ENCODE peak calls at places on chromosomes 4 and X, in ten cellular contexts. C is H9, R is ovary, Y is astrocyte, L is choroid plexus epithelial cell, E is endothelial cell of umbilical vein, F is IMR-90, X is ascending aorta, O is astrocyte of the spinal cord, I is type B pancreatic cell. W is an unnamed sample.

GRCh38 chr4:106583567-106583966 is 215.0 kb upstream of the GIMD1 start:
- DNase-seq in C (no peak), R (no peak), Y (peak), L (peak), E (peak), F (peak), X (no peak), O (peak), I (no peak), W (no peak)

GRCh38 chrX:10828640-10829039 is 208.3 kb upstream of the MID1 start:
- DNase-seq in C (no peak), R (no peak), Y (no peak), L (no peak), E (no peak), F (no peak), X (no peak), O (no peak), I (no peak), W (no peak)

GRCh38 chr4:560731-561211 is 15.3 kb downstream of the TMEM271 start:
- DNase-seq in C (no peak), R (no peak), Y (no peak), L (no peak), E (no peak), F (no peak), X (no peak), O (no peak), I (no peak), W (no peak)

GRCh38 chrX:9670136-9670905 is 95.3 kb downstream of the GPR143 start:
- DNase-seq in C (no peak), R (no peak), Y (peak), L (peak), E (peak), F (peak), X (no peak), O (peak), I (no peak), W (no peak)

GRCh38 chr4:6542951-6543350 is 32.0 kb upstream of the MAN2B2 start:
- DNase-seq in C (no peak), R (no peak), Y (no peak), L (no peak), E (no peak), F (no peak), X (no peak), O (no peak), I (no peak), W (no peak)

GRCh38 chrX:11366998-11367595 is 73.9 kb downstream of the AMELX start:
- DNase-seq in C (no peak), R (no peak), Y (no peak), L (no peak), E (no peak), F (no peak), X (no peak), O (no peak), I (no peak), W (no peak)

GRCh38 chr4:67614186-67614585 is 55.7 kb downstream of the STAP1 start:
- DNase-seq in C (no peak), R (no peak), Y (no peak), L (no peak), E (no peak), F (no peak), X (no peak), O (no peak), I (no peak), W (no peak)

GRCh38 chrX:39497717-39498265 is 600.0 kb downstream of the BCOR start:
- DNase-seq in C (no peak), R (no peak), Y (no peak), L (no peak), E (no peak), F (no peak), X (no peak), O (no peak), I (no peak), W (no peak)

GRCh38 chr4:87717276-87718031 is 67.4 kb downstream of the DMP1 start:
- DNase-seq in C (no peak), R (no peak), Y (no peak), L (peak), E (no peak), F (no peak), X (no peak), O (peak), I (no peak), W (no peak)

GRCh38 chrX:123513585-123514278 is 219.1 kb downstream of the THOC2 start:
- DNase-seq in C (no peak), R (no peak), Y (no peak), L (no peak), E (no peak), F (no peak), X (no peak), O (no peak), I (no peak), W (no peak)

GRCh38 chr4:2811830-2812599 is 19.1 kb downstream of the SH3BP2 start:
- DNase-seq in C (peak), R (peak), Y (peak), L (peak), E (peak), F (peak), X (peak), O (peak), I (no peak), W (peak)

GRCh38 chr4:128633067-128633466 is 176.4 kb upstream of the JADE1 start:
- DNase-seq in C (no peak), R (no peak), Y (no peak), L (no peak), E (no peak), F (no peak), X (no peak), O (no peak), I (no peak), W (no peak)

GRCh38 chr4:189533603-189534002 is 407.1 kb upstream of the FRG1 start:
- DNase-seq in C (no peak), R (no peak), Y (no peak), L (peak), E (no peak), F (no peak), X (no peak), O (peak), I (no peak), W (no peak)

GRCh38 chr4:182370491-182370890 is 127.3 kb downstream of the TENM3 start:
- DNase-seq in C (no peak), R (no peak), Y (peak), L (peak), E (no peak), F (peak), X (no peak), O (peak), I (no peak), W (no peak)

GRCh38 chr4:146245246-146245645 is 30.9 kb downstream of the REELD1 start:
- DNase-seq in C (no peak), R (no peak), Y (peak), L (no peak), E (no peak), F (peak), X (no peak), O (no peak), I (no peak), W (no peak)

GRCh38 chrX:119870626-119871131 is 854 bp downstream of the RNF113A start:
- DNase-seq in C (no peak), R (no peak), Y (no peak), L (no peak), E (peak), F (peak), X (no peak), O (peak), I (no peak), W (no peak)

GRCh38 chr4:113587156-113587555 is 174.4 kb downstream of the CAMK2D start:
- DNase-seq in C (no peak), R (no peak), Y (no peak), L (no peak), E (no peak), F (no peak), X (no peak), O (no peak), I (no peak), W (no peak)

GRCh38 chrX:108468486-108468885 is 28.8 kb downstream of the COL4A5 start:
- DNase-seq in C (no peak), R (no peak), Y (peak), L (peak), E (no peak), F (peak), X (no peak), O (peak), I (no peak), W (no peak)

GRCh38 chr4:57490520-57490919 is 380.3 kb upstream of the IGFBP7 start:
- DNase-seq in C (no peak), R (no peak), Y (no peak), L (no peak), E (no peak), F (no peak), X (no peak), O (peak), I (no peak), W (no peak)

GRCh38 chr4:4392501-4393183 is 5.7 kb downstream of the NSG1 start:
- DNase-seq in C (no peak), R (no peak), Y (no peak), L (no peak), E (no peak), F (no peak), X (no peak), O (no peak), I (no peak), W (no peak)

GRCh38 chr4:188578657-188579056 is 439.4 kb downstream of the TRIML1 start:
- DNase-seq in C (no peak), R (no peak), Y (no peak), L (no peak), E (no peak), F (no peak), X (no peak), O (no peak), I (no peak), W (no peak)

GRCh38 chr4:40923326-40924095 is 173.8 kb downstream of the NSUN7 start:
- DNase-seq in C (no peak), R (no peak), Y (no peak), L (no peak), E (peak), F (no peak), X (peak), O (no peak), I (no peak), W (no peak)

GRCh38 chr4:151454513-151454912 is 45.5 kb downstream of the FHIP1A start:
- DNase-seq in C (no peak), R (no peak), Y (no peak), L (no peak), E (no peak), F (no peak), X (no peak), O (no peak), I (no peak), W (no peak)

GRCh38 chr4:103364066-103364465 is 165.9 kb upstream of the CENPE start:
- DNase-seq in C (no peak), R (no peak), Y (no peak), L (no peak), E (no peak), F (no peak), X (no peak), O (no peak), I (no peak), W (no peak)

GRCh38 chr4:90317785-90318184 is 190.6 kb downstream of the CCSER1 start:
- DNase-seq in C (no peak), R (no peak), Y (peak), L (peak), E (peak), F (peak), X (no peak), O (peak), I (no peak), W (no peak)

GRCh38 chrX:133513116-133513515 is 97.8 kb upstream of the GPC4 start:
- DNase-seq in C (no peak), R (no peak), Y (no peak), L (no peak), E (no peak), F (no peak), X (no peak), O (no peak), I (no peak), W (no peak)

GRCh38 chr4:38730830-38731646 is 51.8 kb downstream of the TLR10 start:
- DNase-seq in C (peak), R (peak), Y (peak), L (peak), E (peak), F (peak), X (peak), O (peak), I (peak), W (peak)

GRCh38 chr4:38730493-38730829 is 52.3 kb downstream of the TLR10 start:
- DNase-seq in C (no peak), R (no peak), Y (no peak), L (no peak), E (no peak), F (no peak), X (no peak), O (no peak), I (no peak), W (no peak)

GRCh38 chr4:38735870-38736269 is 46.9 kb downstream of the TLR10 start:
- DNase-seq in C (no peak), R (no peak), Y (no peak), L (no peak), E (no peak), F (no peak), X (no peak), O (no peak), I (no peak), W (no peak)

GRCh38 chr4:38733663-38734062 is 49.1 kb downstream of the TLR10 start:
- DNase-seq in C (no peak), R (no peak), Y (no peak), L (no peak), E (no peak), F (no peak), X (no peak), O (no peak), I (no peak), W (no peak)

GRCh38 chr4:38734886-38735285 is 47.9 kb downstream of the TLR10 start:
- DNase-seq in C (no peak), R (no peak), Y (no peak), L (no peak), E (no peak), F (no peak), X (no peak), O (no peak), I (no peak), W (no peak)
- TF ChIP-seq CTCF in C (no peak), R (no peak), Y (no peak), L (no peak), E (no peak), F (no peak), X (no peak), O (no peak), I (no peak), W (no peak)

GRCh38 chrX:40524423-40524822 is 56.3 kb upstream of the ATP6AP2 start:
- DNase-seq in C (no peak), R (no peak), Y (no peak), L (peak), E (no peak), F (no peak), X (no peak), O (no peak), I (no peak), W (no peak)
- TF ChIP-seq CTCF in C (no peak), R (no peak), Y (no peak), L (peak), E (no peak), F (no peak), X (no peak), O (peak), I (no peak), W (no peak)

GRCh38 chr4:121192013-121192412 is 27.9 kb upstream of the TNIP3 start:
- DNase-seq in C (no peak), R (no peak), Y (peak), L (no peak), E (no peak), F (no peak), X (no peak), O (no peak), I (no peak), W (no peak)

GRCh38 chr4:121189351-121189750 is 25.2 kb upstream of the TNIP3 start:
- DNase-seq in C (no peak), R (no peak), Y (no peak), L (no peak), E (no peak), F (no peak), X (no peak), O (no peak), I (no peak), W (no peak)

GRCh38 chr4:121191351-121191750 is 27.2 kb upstream of the TNIP3 start:
- DNase-seq in C (no peak), R (no peak), Y (no peak), L (no peak), E (no peak), F (no peak), X (no peak), O (no peak), I (no peak), W (no peak)

GRCh38 chr4:121190389-121190788 is 26.3 kb upstream of the TNIP3 start:
- DNase-seq in C (no peak), R (no peak), Y (no peak), L (no peak), E (no peak), F (no peak), X (no peak), O (no peak), I (no peak), W (no peak)

DNA sequence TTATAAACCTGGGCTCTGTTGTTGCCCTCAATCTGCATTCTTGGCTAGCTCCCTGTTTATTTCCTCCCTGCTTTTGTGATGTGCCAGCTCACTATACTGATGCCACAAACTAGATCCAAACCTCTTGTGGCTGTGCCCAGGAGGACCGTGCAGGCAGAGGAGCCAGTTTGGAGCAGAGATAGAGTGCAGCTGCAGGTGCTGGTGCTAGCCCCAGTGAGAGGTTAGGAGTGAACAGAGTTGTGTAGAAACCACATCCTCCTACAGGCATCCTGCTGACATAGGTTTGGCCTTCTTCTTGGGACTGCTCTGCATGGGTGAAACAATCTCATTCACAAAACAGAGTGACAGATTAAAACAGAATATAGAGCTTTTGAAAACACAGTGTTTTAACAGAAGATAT is 25.7 kb upstream of the TNIP3 start:
- DNase-seq in C (no peak), R (no peak), Y (no peak), L (peak), E (no peak), F (no peak), X (no peak), O (no peak), I (no peak), W (no peak)
- TF ChIP-seq CTCF in C (no peak), R (no peak), Y (no peak), L (no peak), E (no peak), F (no peak), X (no peak), O (no peak), I (no peak), W (no peak)

GRCh38 chrX:150361777-150362351 is 1.3 kb upstream of the MAMLD1 start:
- DNase-seq in C (peak), R (peak), Y (peak), L (no peak), E (no peak), F (peak), X (no peak), O (no peak), I (peak), W (peak)

GRCh38 chrX:150365051-150365952 is 2.2 kb downstream of the MAMLD1 start:
- DNase-seq in C (peak), R (peak), Y (peak), L (peak), E (peak), F (peak), X (peak), O (peak), I (peak), W (peak)

GRCh38 chrX:150364347-150365050 is 1.4 kb downstream of the MAMLD1 start:
- DNase-seq in C (peak), R (peak), Y (no peak), L (no peak), E (peak), F (peak), X (no peak), O (peak), I (no peak), W (peak)

GRCh38 chrX:150362599-150363481 is at the start of gene MAMLD1:
- DNase-seq in C (peak), R (peak), Y (peak), L (peak), E (peak), F (peak), X (peak), O (peak), I (peak), W (peak)

GRCh38 chrX:150363561-150364346 is 637 bp downstream of the MAMLD1 start:
- DNase-seq in C (peak), R (no peak), Y (no peak), L (peak), E (peak), F (peak), X (no peak), O (peak), I (no peak), W (no peak)
- TF ChIP-seq CTCF in C (no peak), R (no peak), Y (no peak), L (peak), E (no peak), F (peak), X (no peak), O (peak), I (no peak), W (no peak)

DNA sequence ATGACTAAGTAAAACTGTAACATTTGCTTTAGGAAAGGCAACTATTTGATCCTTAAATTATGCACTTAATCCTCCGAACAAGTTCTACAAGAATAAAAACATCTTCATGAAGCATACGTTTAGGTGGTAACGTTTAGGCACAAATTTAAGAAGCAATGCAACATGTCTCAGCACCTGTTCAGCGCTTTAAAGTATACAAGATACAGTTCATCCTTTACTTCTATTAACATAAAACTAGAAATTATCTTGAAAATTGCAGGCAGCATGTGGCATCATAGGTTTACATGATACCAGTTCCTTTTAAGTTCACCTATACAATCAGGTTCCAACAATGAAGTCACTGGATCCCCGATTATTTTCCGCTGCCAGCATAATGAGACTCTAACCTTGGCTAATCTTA is 1.5 kb downstream of the PLA2G12A start:
- DNase-seq in C (no peak), R (no peak), Y (no peak), L (no peak), E (no peak), F (no peak), X (no peak), O (no peak), I (no peak), W (no peak)
- TF ChIP-seq CTCF in C (no peak), R (no peak), Y (no peak), L (no peak), E (no peak), F (no peak), X (no peak), O (no peak), I (no peak), W (no peak)

GRCh38 chr4:8461616-8462015 is 21.0 kb downstream of the TRMT44 start:
- DNase-seq in C (no peak), R (no peak), Y (no peak), L (no peak), E (no peak), F (no peak), X (no peak), O (no peak), I (no peak), W (no peak)
- TF ChIP-seq CTCF in C (no peak), R (no peak), Y (no peak), L (no peak), E (no peak), F (no peak), X (no peak), O (no peak), I (no peak), W (no peak)

DNA sequence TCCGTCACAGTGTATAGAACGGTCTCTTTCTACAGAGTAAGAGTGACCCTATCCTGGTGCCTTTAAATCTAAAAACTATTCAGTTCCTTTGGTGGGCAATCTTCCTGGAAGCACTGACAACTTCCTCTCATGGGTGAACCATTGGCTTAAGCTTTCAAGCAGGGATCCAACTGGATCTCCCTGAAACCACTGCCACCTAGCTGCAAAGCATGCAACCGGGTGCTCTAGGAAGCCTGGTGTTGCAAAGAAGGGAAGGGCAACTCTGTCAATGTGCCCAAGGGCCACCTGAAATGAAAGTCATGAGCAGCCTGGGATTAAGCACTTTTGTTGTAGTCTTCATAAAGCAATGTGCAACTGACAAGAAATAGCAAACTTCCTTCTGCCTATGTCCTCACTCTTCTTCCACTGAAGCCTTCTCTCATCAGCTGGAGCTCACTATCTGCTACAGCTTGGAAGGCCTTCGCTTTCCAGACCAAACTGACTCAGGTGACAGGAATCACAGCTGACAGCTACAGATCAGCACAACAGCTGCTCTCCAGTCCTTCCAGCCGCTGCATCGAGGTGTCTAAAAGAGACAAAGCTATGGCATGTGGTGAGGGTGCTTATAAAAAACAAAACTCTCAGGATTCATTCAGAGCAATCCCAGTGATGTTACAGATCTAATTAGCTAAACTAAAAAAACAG is 46.1 kb downstream of the SETD7 start:
- DNase-seq in C (peak), R (no peak), Y (no peak), L (peak), E (peak), F (no peak), X (no peak), O (no peak), I (no peak), W (no peak)
- TF ChIP-seq CTCF in C (peak), R (no peak), Y (no peak), L (peak), E (peak), F (peak), X (peak), O (peak), I (peak), W (no peak)

GRCh38 chr4:77354550-77354949 is 197.5 kb downstream of the CCNG2 start:
- DNase-seq in C (no peak), R (no peak), Y (no peak), L (no peak), E (no peak), F (no peak), X (no peak), O (no peak), I (no peak), W (no peak)

GRCh38 chr4:77360451-77360850 is 203.4 kb downstream of the CCNG2 start:
- DNase-seq in C (no peak), R (no peak), Y (no peak), L (no peak), E (no peak), F (no peak), X (no peak), O (no peak), I (no peak), W (no peak)

GRCh38 chr4:77355731-77356130 is 198.7 kb downstream of the CCNG2 start:
- DNase-seq in C (no peak), R (no peak), Y (no peak), L (no peak), E (no peak), F (no peak), X (no peak), O (no peak), I (no peak), W (no peak)

GRCh38 chr4:77358315-77358928 is 201.4 kb downstream of the CCNG2 start:
- DNase-seq in C (peak), R (no peak), Y (no peak), L (peak), E (peak), F (peak), X (no peak), O (peak), I (no peak), W (peak)
- TF ChIP-seq CTCF in C (peak), R (no peak), Y (peak), L (peak), E (peak), F (peak), X (peak), O (peak), I (peak), W (peak)